ENCODE peak calls at places on chromosomes 2 and 18, in four cellular contexts. V is K562, P is A549, J is HepG2. D is an unnamed sample.

GRCh38 chr2:201254331-201254730 is 6.0 kb upstream of the CASP8 start:
- DNase-seq in V (no peak), P (peak; percentile 36), J (peak; percentile 63), D (no peak)

GRCh38 chr2:127025357-127026062 is 81.4 kb downstream of the BIN1 start:
- DNase-seq in V (peak; percentile 20), P (peak; percentile 90), J (no peak), D (no peak)

GRCh38 chr18:13568443-13569392 is 157.6 kb downstream of the FAM210A start:
- DNase-seq in V (no peak), P (peak; percentile 9), J (peak; percentile 17), D (peak; percentile 74)

GRCh38 chr2:25558262-25558661 is 115.1 kb downstream of the DTNB start:
- DNase-seq in V (no peak), P (no peak), J (no peak), D (peak; percentile 75)

GRCh38 chr2:222459983-222460382 is 35.6 kb downstream of the SGPP2 start:
- DNase-seq in V (no peak), P (no peak), J (no peak), D (no peak)

GRCh38 chr2:99198103-99198841 is 17.3 kb downstream of the MRPL30 start:
- DNase-seq in V (no peak), P (no peak), J (no peak), D (no peak)

GRCh38 chr2:85666016-85666415 is 2.0 kb downstream of the SFTPB start:
- DNase-seq in V (no peak), P (no peak), J (no peak), D (no peak)

GRCh38 chr18:7872569-7872968 is 305.5 kb downstream of the PTPRM start:
- DNase-seq in V (no peak), P (peak; percentile 92), J (peak; percentile 87), D (no peak)

DNA sequence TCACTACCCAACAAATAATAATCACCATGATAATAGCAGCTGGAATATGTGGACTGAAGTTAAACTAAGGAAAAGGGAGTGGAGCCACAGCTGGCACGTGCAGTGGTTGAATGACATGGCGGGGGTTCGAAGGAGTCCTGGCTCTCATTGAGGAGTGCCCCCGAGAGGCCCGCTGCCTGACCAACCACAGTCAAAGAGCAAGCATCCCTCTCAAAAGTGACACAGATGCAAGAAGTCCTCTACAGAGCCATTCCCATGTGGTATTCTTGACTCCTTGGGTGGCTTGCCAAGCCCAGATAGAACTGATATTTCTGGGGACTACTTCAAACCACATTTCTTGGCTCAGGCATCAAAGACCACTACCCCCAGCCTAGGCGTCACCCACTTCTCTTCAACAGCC is 405.1 kb downstream of the TNS1 start:
- DNase-seq in V (no peak), P (no peak), J (no peak), D (no peak)
- TF ChIP-seq CHD4 in V (no peak), P (no peak), J (no peak), D (no peak)

DNA sequence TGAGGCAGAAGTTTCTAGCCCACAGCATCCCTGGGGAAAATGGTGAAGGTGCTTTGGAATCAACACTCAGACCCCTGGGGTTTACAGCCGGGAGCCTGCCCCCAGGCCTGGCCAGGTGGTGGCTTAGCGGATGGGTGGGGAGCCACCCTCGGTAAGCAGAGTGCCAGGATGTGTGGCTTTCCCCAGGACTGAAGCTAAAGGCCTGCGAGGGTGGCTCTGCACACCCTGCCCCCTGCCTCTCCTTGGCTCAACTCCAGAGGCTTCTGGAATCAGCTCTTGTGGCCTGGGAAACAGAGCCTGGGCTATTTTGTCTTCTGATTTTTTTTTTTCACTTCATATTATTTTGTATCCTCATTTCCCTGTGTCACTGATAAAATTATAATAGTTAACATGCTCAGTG is 79.8 kb downstream of the RHOB start:
- DNase-seq in V (no peak), P (no peak), J (no peak), D (no peak)
- H3K27ac ChIP-seq in V (no peak overlapping the region), P (peak overlapping the region; percentile 51), J (peak overlapping the region; percentile 69), D (no peak overlapping the region)

GRCh38 chr18:76805221-76805620 is 17.1 kb upstream of the ZNF236 start:
- DNase-seq in V (no peak), P (no peak), J (peak; percentile 38), D (no peak)

GRCh38 chr18:76803814-76804213 is 18.5 kb upstream of the ZNF236 start:
- DNase-seq in V (peak; percentile 64), P (peak; percentile 76), J (peak; percentile 44), D (peak; percentile 51)

GRCh38 chr18:76806301-76806700 is 16.1 kb upstream of the ZNF236 start:
- DNase-seq in V (no peak), P (no peak), J (no peak), D (no peak)

GRCh38 chr18:76803413-76803812 is 18.9 kb upstream of the ZNF236 start:
- DNase-seq in V (no peak), P (no peak), J (no peak), D (no peak)

GRCh38 chr18:76801567-76802505 is 20.5 kb upstream of the ZNF236 start:
- DNase-seq in V (peak; percentile 73), P (peak; percentile 49), J (peak; percentile 24), D (no peak)
- TF ChIP-seq CHD4 in V (no peak), P (no peak), J (no peak), D (no peak)

DNA sequence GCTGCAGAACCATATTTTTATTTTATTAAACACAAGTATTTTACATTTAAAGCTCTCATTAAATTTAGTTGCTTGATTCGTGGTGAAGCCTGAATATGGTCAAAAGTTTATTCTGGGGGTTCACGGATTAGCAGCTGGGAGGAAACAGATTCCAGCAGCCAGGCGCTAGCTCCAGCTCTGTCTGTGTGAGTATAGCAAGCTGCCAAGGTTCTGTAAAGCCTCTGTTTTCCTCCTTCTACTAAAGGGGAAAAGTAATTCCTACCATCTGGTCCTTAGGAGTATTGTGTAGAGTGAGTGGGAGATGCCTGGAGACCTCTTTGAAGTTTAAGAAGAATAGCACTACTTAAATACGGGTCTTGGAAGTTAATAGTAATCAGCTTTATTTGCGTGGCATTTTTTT is 22.6 kb downstream of the GATA6 start:
- DNase-seq in V (no peak), P (no peak), J (no peak), D (no peak)
- H3K27ac ChIP-seq in V (no peak overlapping the region), P (no peak overlapping the region), J (no peak overlapping the region), D (no peak overlapping the region)

GRCh38 chr2:111709321-111709720 is 174.7 kb downstream of the ANAPC1 start:
- DNase-seq in V (no peak), P (no peak), J (no peak), D (no peak)

GRCh38 chr2:111707700-111708099 is 176.3 kb downstream of the ANAPC1 start:
- DNase-seq in V (no peak), P (no peak), J (no peak), D (no peak)

GRCh38 chr2:111710085-111710484 is 173.9 kb downstream of the ANAPC1 start:
- DNase-seq in V (no peak), P (no peak), J (no peak), D (no peak)

GRCh38 chr2:111706481-111707001 is 177.5 kb downstream of the ANAPC1 start:
- DNase-seq in V (no peak), P (no peak), J (no peak), D (no peak)

DNA sequence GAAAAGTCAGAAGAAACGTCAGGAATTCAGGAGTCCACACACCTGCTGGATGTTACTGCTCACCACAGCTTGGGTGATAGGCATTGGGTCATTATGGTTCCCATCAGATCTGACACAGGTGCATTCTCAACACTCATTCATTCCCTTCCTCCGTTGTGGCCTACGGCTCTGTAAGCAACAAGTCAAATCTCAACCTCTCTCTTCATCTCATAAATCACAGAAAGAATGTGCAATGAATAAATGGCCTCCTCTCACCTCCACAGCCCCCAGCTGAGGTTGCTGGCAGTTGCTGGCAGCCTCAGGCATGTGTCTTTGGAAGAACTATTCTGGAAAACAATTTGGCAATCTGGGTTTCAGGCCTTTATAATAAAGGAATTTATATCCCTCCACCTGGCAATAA is 175.5 kb downstream of the ANAPC1 start:
- DNase-seq in V (no peak), P (no peak), J (no peak), D (no peak)
- TF ChIP-seq CHD4 in V (no peak), P (no peak), J (no peak), D (no peak)

D was measured in GM12878.